ENCODE peak calls at places on chromosomes 2 and 18, in five cellular contexts. F is HepG2, R is GM12878, N is K562, E is H1. S is an unnamed sample. For H3K4me1, the result is how much of the 10 kb centered on the place peaks cover.

GRCh38 chr2:1995584-1995983 is 251.3 kb upstream of the PXDN start:
- DNase-seq in F (no peak), R (no peak), N (no peak), E (no peak), S (no peak)

GRCh38 chr2:10520154-10520553 is 72.0 kb upstream of the ODC1 start:
- DNase-seq in F (no peak), R (no peak), N (no peak), E (peak), S (peak)

GRCh38 chr2:122236152-122236892 is 480.9 kb downstream of the TSN start:
- DNase-seq in F (no peak), R (no peak), N (no peak), E (no peak), S (no peak)

GRCh38 chr18:47968006-47968676 is 37.7 kb upstream of the SMAD2 start:
- DNase-seq in F (no peak), R (no peak), N (no peak), E (peak), S (peak)

GRCh38 chr2:182594286-182594685 is 121.8 kb upstream of the DNAJC10 start:
- DNase-seq in F (no peak), R (no peak), N (no peak), E (no peak), S (no peak)

GRCh38 chr2:177728920-177729319 is 336.3 kb downstream of the AGPS start:
- DNase-seq in F (no peak), R (no peak), N (no peak), E (no peak), S (no peak)

GRCh38 chr18:12236934-12237832 is 17.0 kb upstream of the CIDEA start:
- DNase-seq in F (peak), R (no peak), N (peak), E (no peak), S (peak)

GRCh38 chr18:31487251-31488015 is 10.5 kb upstream of the DSG2 start:
- DNase-seq in F (peak), R (no peak), N (no peak), E (no peak), S (no peak)

GRCh38 chr2:111054791-111055627 is 65.7 kb upstream of the BCL2L11 start:
- DNase-seq in F (no peak), R (peak), N (no peak), E (no peak), S (no peak)

GRCh38 chr2:106536490-106536889 is 49.3 kb downstream of the CD8B2 start:
- DNase-seq in F (no peak), R (no peak), N (no peak), E (no peak), S (no peak)

GRCh38 chr2:73994544-73994831 is 9.8 kb downstream of the TET3 start:
- DNase-seq in F (no peak), R (no peak), N (no peak), E (no peak), S (no peak)

GRCh38 chr2:73995810-73996209 is 11.1 kb downstream of the TET3 start:
- DNase-seq in F (no peak), R (no peak), N (peak), E (no peak), S (no peak)

GRCh38 chr2:73993799-73994543 is 9.3 kb downstream of the TET3 start:
- DNase-seq in F (no peak), R (no peak), N (no peak), E (no peak), S (no peak)

GRCh38 chr2:73992036-73992435 is 7.3 kb downstream of the TET3 start:
- DNase-seq in F (no peak), R (no peak), N (no peak), E (no peak), S (no peak)

GRCh38 chr2:73993376-73993775 is 8.7 kb downstream of the TET3 start:
- DNase-seq in F (no peak), R (no peak), N (no peak), E (no peak), S (no peak)
- TF ChIP-seq CREB1 in F (no peak), R (no peak), N (no peak), E (no peak), S (no peak)

GRCh38 chr2:219250044-219250781 is 2.8 kb upstream of the TUBA4B start:
- DNase-seq in F (no peak), R (no peak), N (no peak), E (no peak), S (no peak)

GRCh38 chr2:219248845-219249202 is 3.5 kb downstream of the STK16 start:
- DNase-seq in F (no peak), R (no peak), N (no peak), E (no peak), S (no peak)

GRCh38 chr2:219251656-219252055 is 1.4 kb upstream of the TUBA4B start:
- DNase-seq in F (no peak), R (no peak), N (no peak), E (no peak), S (no peak)

GRCh38 chr2:219247678-219248642 is 2.7 kb downstream of the STK16 start:
- DNase-seq in F (no peak), R (no peak), N (peak), E (no peak), S (peak)

GRCh38 chr2:219249203-219249980 is 3.7 kb upstream of the TUBA4B start:
- DNase-seq in F (peak), R (peak), N (no peak), E (no peak), S (peak)
- H3K4me1 ChIP-seq in F (half or more), R (half or more), N (under half), E (under half), S (under half)

GRCh38 chr2:236252521-236252920 is 11.7 kb downstream of the ASB18 start:
- DNase-seq in F (no peak), R (no peak), N (no peak), E (no peak), S (no peak)
- TF ChIP-seq CREB1 in F (no peak), R (no peak), N (no peak), E (no peak), S (no peak)

GRCh38 chr2:43223412-43224040 is 2.9 kb downstream of the ZFP36L2 start:
- DNase-seq in F (no peak), R (no peak), N (no peak), E (no peak), S (no peak)
- H3K4me1 ChIP-seq in F (half or more), R (under half), N (under half), E (under half), S (under half)

DNA sequence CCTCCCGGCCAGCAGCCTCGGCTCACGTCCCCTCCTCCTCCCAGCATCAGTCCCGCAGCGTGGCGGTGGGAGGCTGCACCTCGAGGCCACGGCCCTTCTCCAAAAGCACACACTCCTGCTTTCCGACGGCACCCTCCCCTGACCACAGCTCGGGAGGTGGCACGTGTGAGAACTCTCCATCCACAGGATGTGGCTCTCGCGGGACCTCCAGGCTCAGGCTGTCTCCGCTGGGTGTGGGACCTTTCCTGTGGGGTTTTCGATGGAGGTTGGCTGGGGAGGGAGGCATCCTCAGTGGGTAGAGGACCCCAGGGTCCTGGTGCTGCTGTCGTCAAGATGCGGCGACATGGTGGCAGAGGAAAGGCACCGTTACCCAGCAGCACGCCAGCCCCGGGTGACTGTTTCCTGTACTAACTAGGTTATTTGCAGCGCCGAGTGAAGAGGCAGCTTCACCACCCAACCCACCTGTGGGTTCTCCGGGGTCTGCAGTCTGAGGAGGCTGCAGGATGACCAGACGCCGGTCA is 42.8 kb upstream of the KCNG2 start:
- DNase-seq in F (no peak), R (no peak), N (no peak), E (no peak), S (no peak)
- TF ChIP-seq CREB1 in F (no peak), R (no peak), N (no peak), E (no peak), S (no peak)

GRCh38 chr2:44936715-44937687 is 4.5 kb upstream of the SIX3 start:
- DNase-seq in F (no peak), R (no peak), N (no peak), E (no peak), S (peak)
- H3K4me1 ChIP-seq in F (under half), R (under half), N (under half), E (half or more), S (half or more)

GRCh38 chr18:44887227-44887631 is 206.5 kb downstream of the SETBP1 start:
- DNase-seq in F (no peak), R (peak), N (no peak), E (no peak), S (no peak)
- TF ChIP-seq CREB1 in F (no peak), R (no peak), N (no peak), E (no peak), S (no peak)

GRCh38 chr2:124426630-124427029 is 401.5 kb downstream of the CNTNAP5 start:
- DNase-seq in F (no peak), R (no peak), N (no peak), E (no peak), S (no peak)
- H3K4me1 ChIP-seq in F (under half), R (under half), N (under half), E (under half), S (under half)

DNA sequence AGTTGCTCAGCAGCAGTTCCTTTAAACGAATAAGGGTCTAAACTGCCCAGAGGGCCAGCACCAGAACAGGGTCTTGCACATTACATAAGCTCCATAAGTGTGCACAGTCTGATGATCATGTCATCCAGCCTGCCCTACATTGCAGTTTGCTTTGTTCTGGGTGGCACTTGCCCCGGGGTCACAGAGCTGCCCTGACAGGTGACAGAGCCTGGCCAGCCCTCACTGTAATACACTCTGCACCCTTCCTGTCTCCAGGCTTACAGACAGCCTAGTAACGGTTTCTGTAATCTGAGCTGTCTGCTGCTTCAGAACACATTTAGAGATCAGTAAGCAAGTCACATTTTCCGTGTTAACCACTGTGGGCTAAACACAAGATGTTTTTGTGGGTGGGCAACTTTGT is 213.3 kb downstream of the FAM210A start:
- DNase-seq in F (peak), R (no peak), N (no peak), E (no peak), S (no peak)
- TF ChIP-seq CREB1 in F (no peak), R (no peak), N (no peak), E (no peak), S (no peak)

DNA sequence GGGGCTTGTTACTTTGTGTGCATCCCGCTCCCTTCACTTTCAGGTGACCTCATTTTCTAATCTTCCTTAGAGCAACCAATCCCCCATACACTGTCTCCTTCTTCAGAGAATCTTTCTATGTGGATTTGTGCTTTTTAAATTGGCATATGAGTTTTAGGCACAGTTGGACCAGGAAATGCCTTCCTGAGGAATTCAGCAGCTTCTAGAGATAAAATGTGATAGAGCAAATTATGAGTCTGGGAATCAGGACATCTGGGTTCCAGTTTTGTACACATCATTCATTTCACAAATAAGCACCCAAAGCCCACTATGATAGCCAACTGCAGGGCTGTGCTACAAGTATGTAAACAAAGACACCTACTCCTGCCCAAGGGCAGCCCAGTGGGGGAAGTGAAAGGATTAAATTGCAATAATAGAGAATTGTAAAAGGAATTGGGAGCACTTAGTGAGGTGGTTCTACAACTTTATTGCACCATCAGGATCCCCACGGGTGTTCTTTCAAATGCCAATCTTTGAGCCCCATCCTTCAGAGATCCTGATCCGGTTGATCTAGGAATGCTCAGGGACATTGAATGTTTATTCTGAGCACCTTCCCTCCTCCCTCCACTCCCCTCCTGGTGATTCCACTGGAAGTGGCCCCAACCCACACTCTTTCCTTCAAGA is 11.3 kb upstream of the KCMF1 start:
- DNase-seq in F (no peak), R (no peak), N (no peak), E (peak), S (peak)
- H3K4me1 ChIP-seq in F (half or more), R (under half), N (under half), E (under half), S (under half)

S was measured in GM23338.